ENCODE peak calls at places on chromosomes 3 and 15, in eight cellular contexts. H, K, X, C, L, P, V and M are unnamed samples.

GRCh38 chr15:74956648-74957300 is at the start of gene RPP25:
- DNase-seq in C (peak), X (peak), L (peak), V (no peak), H (peak), P (peak), K (peak), M (peak)

GRCh38 chr3:51940648-51941421 is 869 bp downstream of the RRP9 start:
- DNase-seq in C (no peak), X (no peak), L (no peak), K (no peak), V (no peak), H (no peak), P (no peak), M (no peak)

GRCh38 chr3:183560607-183561006 is 5.1 kb upstream of the KLHL6 start:
- DNase-seq in K (no peak), C (no peak), X (peak), H (no peak), P (no peak), L (no peak), V (no peak), M (no peak)

GRCh38 chr15:71171195-71171594 is 55.9 kb downstream of the THSD4 start:
- DNase-seq in X (no peak), V (no peak), H (no peak), C (no peak), L (no peak), K (no peak), P (no peak), M (no peak)

GRCh38 chr3:101988591-101988990 is 139.3 kb downstream of the NFKBIZ start:
- DNase-seq in C (no peak), H (no peak), K (no peak), L (no peak), V (no peak), P (no peak), X (no peak), M (no peak)

GRCh38 chr15:35657679-35658201 is 111.8 kb upstream of the DPH6 start:
- DNase-seq in H (no peak), X (no peak), V (peak), P (no peak), C (no peak), K (peak), L (no peak), M (no peak)

GRCh38 chr3:66402596-66403267 is 98.1 kb downstream of the LRIG1 start:
- DNase-seq in V (no peak), L (no peak), H (no peak), X (peak), C (no peak), K (no peak), P (no peak), M (no peak)

GRCh38 chr3:20930034-20930433 is 744.0 kb upstream of the SGO1 start:
- DNase-seq in H (no peak), L (peak), P (no peak), C (no peak), X (peak), V (no peak), K (peak), M (peak)

GRCh38 chr3:81581966-81582599 is 179.4 kb downstream of the GBE1 start:
- DNase-seq in V (no peak), K (peak), C (no peak), P (peak), X (peak), H (no peak), L (peak), M (peak)